ENCODE peak calls at places on chromosome 11, in eight cellular contexts. One of them, this sample, is unnamed.

GRCh38 chr11:110431212-110432073 is 1.7 kb downstream of the FDX1 start:
- DNase-seq in pancreas: no peak
- DNase-seq in HepG2: no peak
- DNase-seq in upper lobe of right lung: no peak
- DNase-seq in Karpas-422: peak
- DNase-seq in BJ: no peak
- DNase-seq in mesendoderm: no peak
- DNase-seq in astrocyte of the spinal cord: peak
- DNase-seq in this sample: no peak

GRCh38 chr11:31844351-31844750 is 33.2 kb upstream of the PAX6 start:
- DNase-seq in pancreas: no peak
- DNase-seq in HepG2: no peak
- DNase-seq in upper lobe of right lung: no peak
- DNase-seq in Karpas-422: no peak
- DNase-seq in BJ: no peak
- DNase-seq in mesendoderm: no peak
- DNase-seq in astrocyte of the spinal cord: no peak
- DNase-seq in this sample: no peak

GRCh38 chr11:113557926-113558325 is 82.7 kb upstream of the DRD2 start:
- DNase-seq in pancreas: no peak
- DNase-seq in HepG2: no peak
- DNase-seq in upper lobe of right lung: no peak
- DNase-seq in Karpas-422: no peak
- DNase-seq in BJ: no peak
- DNase-seq in mesendoderm: no peak
- DNase-seq in astrocyte of the spinal cord: no peak
- DNase-seq in this sample: no peak

GRCh38 chr11:39990413-39990812 is 1469.0 kb downstream of the LRRC4C start:
- DNase-seq in pancreas: no peak
- DNase-seq in HepG2: no peak
- DNase-seq in upper lobe of right lung: no peak
- DNase-seq in Karpas-422: no peak
- DNase-seq in BJ: no peak
- DNase-seq in mesendoderm: peak
- DNase-seq in astrocyte of the spinal cord: no peak
- DNase-seq in this sample: no peak

GRCh38 chr11:33691051-33691864 is 9.4 kb downstream of the C11orf91 start:
- DNase-seq in pancreas: no peak
- DNase-seq in HepG2: peak
- DNase-seq in upper lobe of right lung: no peak
- DNase-seq in Karpas-422: no peak
- DNase-seq in BJ: no peak
- DNase-seq in mesendoderm: peak
- DNase-seq in astrocyte of the spinal cord: peak
- DNase-seq in this sample: no peak

GRCh38 chr11:108929241-108929640 is 264.4 kb downstream of the DDX10 start:
- DNase-seq in pancreas: no peak
- DNase-seq in HepG2: peak
- DNase-seq in upper lobe of right lung: no peak
- DNase-seq in Karpas-422: no peak
- DNase-seq in BJ: peak
- DNase-seq in mesendoderm: no peak
- DNase-seq in astrocyte of the spinal cord: peak
- DNase-seq in this sample: peak

GRCh38 chr11:14288189-14288935 is 70.6 kb downstream of the RRAS2 start:
- DNase-seq in pancreas: no peak
- DNase-seq in HepG2: no peak
- DNase-seq in upper lobe of right lung: no peak
- DNase-seq in Karpas-422: no peak
- DNase-seq in BJ: peak
- DNase-seq in mesendoderm: no peak
- DNase-seq in astrocyte of the spinal cord: peak
- DNase-seq in this sample: peak

GRCh38 chr11:129279326-129280026 is 87.4 kb upstream of the ARHGAP32 start:
- DNase-seq in pancreas: peak
- DNase-seq in HepG2: peak
- DNase-seq in upper lobe of right lung: peak
- DNase-seq in Karpas-422: no peak
- DNase-seq in BJ: no peak
- DNase-seq in mesendoderm: peak
- DNase-seq in astrocyte of the spinal cord: peak
- DNase-seq in this sample: peak

GRCh38 chr11:119567667-119568582 is 145.0 kb upstream of the THY1 start:
- DNase-seq in pancreas: no peak
- DNase-seq in HepG2: no peak
- DNase-seq in upper lobe of right lung: no peak
- DNase-seq in Karpas-422: peak
- DNase-seq in BJ: peak
- DNase-seq in mesendoderm: peak
- DNase-seq in astrocyte of the spinal cord: peak
- DNase-seq in this sample: peak

GRCh38 chr11:38169286-38169685 is 1571.2 kb upstream of the RAG2 start:
- DNase-seq in pancreas: no peak
- DNase-seq in HepG2: peak
- DNase-seq in upper lobe of right lung: no peak
- DNase-seq in Karpas-422: no peak
- DNase-seq in BJ: peak
- DNase-seq in mesendoderm: no peak
- DNase-seq in astrocyte of the spinal cord: peak
- DNase-seq in this sample: no peak

GRCh38 chr11:697028-697491 is 1.4 kb downstream of the TMEM80 start:
- DNase-seq in pancreas: no peak
- DNase-seq in HepG2: no peak
- DNase-seq in upper lobe of right lung: no peak
- DNase-seq in Karpas-422: peak
- DNase-seq in BJ: peak
- DNase-seq in mesendoderm: no peak
- DNase-seq in astrocyte of the spinal cord: peak
- DNase-seq in this sample: peak

GRCh38 chr11:3165152-3165705 is at the start of gene OSBPL5:
- DNase-seq in pancreas: peak
- DNase-seq in HepG2: no peak
- DNase-seq in upper lobe of right lung: peak
- DNase-seq in Karpas-422: no peak
- DNase-seq in BJ: no peak
- DNase-seq in mesendoderm: peak
- DNase-seq in astrocyte of the spinal cord: peak
- DNase-seq in this sample: no peak

GRCh38 chr11:111351374-111352081 is 27.5 kb downstream of the POU2AF1 start:
- DNase-seq in pancreas: no peak
- DNase-seq in HepG2: no peak
- DNase-seq in upper lobe of right lung: no peak
- DNase-seq in Karpas-422: peak
- DNase-seq in BJ: no peak
- DNase-seq in mesendoderm: no peak
- DNase-seq in astrocyte of the spinal cord: no peak
- DNase-seq in this sample: no peak

GRCh38 chr11:76152086-76152658 is 54.1 kb downstream of the WNT11 start:
- DNase-seq in pancreas: peak
- DNase-seq in HepG2: peak
- DNase-seq in upper lobe of right lung: peak
- DNase-seq in Karpas-422: peak
- DNase-seq in BJ: no peak
- DNase-seq in mesendoderm: peak
- DNase-seq in astrocyte of the spinal cord: peak
- DNase-seq in this sample: peak
- H3K4me3 ChIP-seq in pancreas: peak
- H3K4me3 ChIP-seq in HepG2: peak
- H3K4me3 ChIP-seq in upper lobe of right lung: peak
- H3K4me3 ChIP-seq in Karpas-422: peak
- H3K4me3 ChIP-seq in BJ: no peak
- H3K4me3 ChIP-seq in mesendoderm: peak
- H3K4me3 ChIP-seq in astrocyte of the spinal cord: peak
- H3K4me3 ChIP-seq in this sample: peak

DNA sequence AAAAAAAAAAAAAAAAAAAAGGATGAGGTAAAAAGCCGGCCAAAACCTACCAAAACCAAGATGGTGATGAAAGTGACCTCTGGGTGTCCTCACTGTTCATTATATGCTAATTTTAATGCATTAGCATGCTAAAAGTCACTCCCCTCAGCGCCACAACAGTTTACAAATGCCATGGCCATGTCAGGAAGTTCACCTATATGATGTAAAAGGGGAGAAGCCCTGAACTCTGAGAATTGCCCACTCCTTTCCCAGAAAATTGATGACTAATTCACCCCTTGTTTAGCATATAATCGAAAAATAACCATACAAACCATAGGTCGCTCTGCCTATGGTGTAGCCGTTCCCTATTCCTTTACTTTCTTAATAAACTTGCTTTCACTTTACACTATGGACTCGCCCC is 11.1 kb downstream of the C11orf96 start:
- DNase-seq in pancreas: no peak
- DNase-seq in HepG2: no peak
- DNase-seq in upper lobe of right lung: no peak
- DNase-seq in Karpas-422: no peak
- DNase-seq in BJ: no peak
- DNase-seq in mesendoderm: no peak
- DNase-seq in astrocyte of the spinal cord: no peak
- DNase-seq in this sample: no peak
- H3K4me3 ChIP-seq in pancreas: no peak
- H3K4me3 ChIP-seq in HepG2: no peak
- H3K4me3 ChIP-seq in upper lobe of right lung: no peak
- H3K4me3 ChIP-seq in Karpas-422: no peak
- H3K4me3 ChIP-seq in BJ: no peak
- H3K4me3 ChIP-seq in mesendoderm: no peak
- H3K4me3 ChIP-seq in astrocyte of the spinal cord: no peak
- H3K4me3 ChIP-seq in this sample: no peak

GRCh38 chr11:57679396-57679795 is 11.5 kb downstream of the ZDHHC5 start:
- DNase-seq in pancreas: no peak
- DNase-seq in HepG2: no peak
- DNase-seq in upper lobe of right lung: no peak
- DNase-seq in Karpas-422: no peak
- DNase-seq in BJ: no peak
- DNase-seq in mesendoderm: no peak
- DNase-seq in astrocyte of the spinal cord: no peak
- DNase-seq in this sample: no peak

GRCh38 chr11:57680552-57680874 is 12.6 kb downstream of the ZDHHC5 start:
- DNase-seq in pancreas: no peak
- DNase-seq in HepG2: no peak
- DNase-seq in upper lobe of right lung: no peak
- DNase-seq in Karpas-422: no peak
- DNase-seq in BJ: no peak
- DNase-seq in mesendoderm: no peak
- DNase-seq in astrocyte of the spinal cord: no peak
- DNase-seq in this sample: no peak

GRCh38 chr11:57681168-57681567 is 13.3 kb downstream of the ZDHHC5 start:
- DNase-seq in pancreas: no peak
- DNase-seq in HepG2: no peak
- DNase-seq in upper lobe of right lung: no peak
- DNase-seq in Karpas-422: no peak
- DNase-seq in BJ: no peak
- DNase-seq in mesendoderm: no peak
- DNase-seq in astrocyte of the spinal cord: no peak
- DNase-seq in this sample: no peak

GRCh38 chr11:57674251-57674650 is 6.3 kb downstream of the ZDHHC5 start:
- DNase-seq in pancreas: no peak
- DNase-seq in HepG2: no peak
- DNase-seq in upper lobe of right lung: no peak
- DNase-seq in Karpas-422: no peak
- DNase-seq in BJ: no peak
- DNase-seq in mesendoderm: no peak
- DNase-seq in astrocyte of the spinal cord: no peak
- DNase-seq in this sample: no peak

DNA sequence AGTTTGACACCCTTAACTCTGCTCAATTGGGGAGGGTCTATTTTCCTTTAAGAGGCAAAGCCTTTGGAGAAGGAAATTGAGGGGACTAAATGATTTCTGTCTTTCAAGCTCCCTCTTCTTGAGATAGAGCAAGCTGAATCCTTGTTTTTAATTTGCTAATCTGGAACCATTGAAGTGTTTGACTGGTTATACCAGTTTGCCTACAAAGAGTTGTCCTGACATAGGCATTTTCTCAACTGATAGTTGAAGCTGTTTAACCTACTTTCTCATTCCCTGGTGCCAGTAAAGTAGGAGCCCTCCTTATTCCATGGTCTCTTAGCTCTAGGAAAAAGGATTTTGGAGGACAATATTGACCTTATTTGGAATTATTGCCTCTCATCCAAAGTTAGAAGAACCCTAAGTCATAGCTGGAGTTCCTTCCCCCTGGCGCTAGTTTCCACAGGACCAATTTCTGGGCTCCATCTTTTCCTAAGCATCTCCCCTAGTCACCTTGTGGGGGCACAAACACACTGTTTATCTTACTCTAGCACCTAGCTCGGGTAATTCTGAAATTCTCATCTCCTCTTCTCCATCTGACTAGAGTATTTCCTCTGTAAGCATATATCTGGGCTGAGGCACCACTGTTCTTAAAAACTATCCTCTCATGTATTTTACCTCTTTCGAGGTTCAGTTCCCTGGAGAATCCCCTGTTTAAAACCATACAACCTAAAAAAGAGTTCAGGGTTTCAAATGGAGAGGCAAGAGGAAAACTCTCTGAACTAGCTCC is 7.4 kb downstream of the ZDHHC5 start:
- DNase-seq in pancreas: no peak
- DNase-seq in HepG2: no peak
- DNase-seq in upper lobe of right lung: no peak
- DNase-seq in Karpas-422: no peak
- DNase-seq in BJ: no peak
- DNase-seq in mesendoderm: no peak
- DNase-seq in astrocyte of the spinal cord: no peak
- DNase-seq in this sample: no peak
- H3K4me3 ChIP-seq in pancreas: no peak
- H3K4me3 ChIP-seq in HepG2: no peak
- H3K4me3 ChIP-seq in upper lobe of right lung: no peak
- H3K4me3 ChIP-seq in Karpas-422: no peak
- H3K4me3 ChIP-seq in BJ: no peak
- H3K4me3 ChIP-seq in mesendoderm: no peak
- H3K4me3 ChIP-seq in astrocyte of the spinal cord: no peak
- H3K4me3 ChIP-seq in this sample: no peak

DNA sequence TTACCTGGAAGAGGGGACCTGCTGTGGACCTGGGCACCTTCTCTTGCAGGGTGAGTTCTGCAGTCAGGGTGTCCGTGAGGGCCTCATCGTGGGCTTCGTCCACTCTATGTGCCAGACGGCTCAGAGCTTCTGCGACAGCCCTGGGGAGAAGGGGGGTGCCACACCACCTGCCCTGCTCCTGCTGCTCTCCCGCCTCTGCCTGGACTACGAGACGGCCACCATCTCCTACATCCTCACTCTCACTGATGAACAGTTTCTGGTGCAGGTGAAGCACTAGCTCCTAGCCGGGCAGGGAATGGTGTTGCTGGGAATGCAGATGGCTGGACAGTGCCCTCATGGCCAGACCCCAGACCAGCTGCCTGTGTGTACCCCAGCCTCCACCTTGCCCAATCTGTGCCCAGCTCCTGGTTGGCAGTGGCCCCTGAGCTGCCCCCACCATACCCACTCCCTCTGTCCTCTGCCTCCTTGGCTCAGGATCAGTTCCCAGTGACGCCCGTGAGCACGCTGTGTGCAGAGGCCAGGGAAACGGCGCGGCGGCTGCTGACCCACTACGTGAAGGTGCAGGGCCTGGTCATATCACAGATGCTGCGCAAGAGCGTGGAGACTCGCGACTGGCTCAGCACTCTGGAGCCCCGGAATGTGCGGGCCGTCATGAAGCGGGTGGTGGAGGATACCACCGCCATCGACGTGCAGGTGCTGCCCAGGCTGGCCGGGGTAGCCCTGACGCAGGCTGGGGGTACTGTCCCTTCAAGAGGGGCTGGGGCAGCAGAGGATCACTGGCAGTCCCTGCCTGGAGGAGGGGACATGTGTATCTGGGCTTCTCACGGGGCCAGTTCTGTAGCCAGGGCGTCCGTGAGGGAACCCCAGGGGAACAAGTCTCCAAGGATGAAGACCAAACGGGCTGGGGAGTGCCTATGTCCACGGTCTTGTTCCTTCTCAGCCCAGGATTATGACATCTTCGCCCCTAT is 2.2 kb upstream of the TM7SF2 start:
- DNase-seq in pancreas: no peak
- DNase-seq in HepG2: no peak
- DNase-seq in upper lobe of right lung: no peak
- DNase-seq in Karpas-422: no peak
- DNase-seq in BJ: no peak
- DNase-seq in mesendoderm: no peak
- DNase-seq in astrocyte of the spinal cord: no peak
- DNase-seq in this sample: no peak
- H3K4me3 ChIP-seq in pancreas: no peak
- H3K4me3 ChIP-seq in HepG2: no peak
- H3K4me3 ChIP-seq in upper lobe of right lung: no peak
- H3K4me3 ChIP-seq in Karpas-422: no peak
- H3K4me3 ChIP-seq in BJ: no peak
- H3K4me3 ChIP-seq in mesendoderm: no peak
- H3K4me3 ChIP-seq in astrocyte of the spinal cord: no peak
- H3K4me3 ChIP-seq in this sample: no peak